ENCODE peak calls at places on chromosomes 4 and X, in ten cellular contexts. Z, G, A, K, D, X, V, M, P and H are unnamed samples.

GRCh38 chr4:75990129-75990528 is 616 bp downstream of the SDAD1 start:
- DNase-seq in K (no peak), D (peak), M (no peak), A (no peak), V (no peak), X (no peak), Z (no peak), G (no peak), P (no peak), H (peak)

GRCh38 chr4:48944659-48945290 is 38.2 kb upstream of the OCIAD2 start:
- DNase-seq in Z (no peak), K (no peak), D (no peak), G (no peak), X (no peak), M (no peak), V (no peak), A (no peak), P (no peak), H (no peak)

GRCh38 chr4:98657531-98658286 is 702 bp downstream of the TSPAN5 start:
- DNase-seq in P (peak), X (no peak), D (peak), M (no peak), G (peak), Z (no peak), A (no peak), V (peak), K (peak), H (peak)

GRCh38 chr4:141346144-141346543 is 125.4 kb downstream of the ZNF330 start:
- DNase-seq in D (peak), P (peak), K (no peak), X (no peak), M (no peak), V (peak), A (no peak), G (no peak), Z (no peak), H (peak)

GRCh38 chrX:24956828-24957227 is 58.9 kb downstream of the ARX start:
- DNase-seq in P (peak), M (no peak), D (peak), A (no peak), K (no peak), X (no peak), Z (no peak), V (no peak), G (no peak), H (peak)

GRCh38 chr4:148634476-148634875 is 192.3 kb upstream of the NR3C2 start:
- DNase-seq in V (no peak), A (no peak), D (peak), K (no peak), X (no peak), Z (no peak), G (no peak), P (no peak), M (no peak), H (no peak)

GRCh38 chr4:107423677-107424405 is 296.2 kb downstream of the PAPSS1 start:
- DNase-seq in K (no peak), M (no peak), D (no peak), V (no peak), A (no peak), G (no peak), Z (no peak), X (no peak), P (no peak), H (peak)

GRCh38 chr4:65880594-65880993 is 210.3 kb upstream of the EPHA5 start:
- DNase-seq in X (no peak), M (no peak), A (no peak), P (no peak), D (peak), Z (no peak), G (no peak), K (no peak), V (no peak), H (peak)

DNA sequence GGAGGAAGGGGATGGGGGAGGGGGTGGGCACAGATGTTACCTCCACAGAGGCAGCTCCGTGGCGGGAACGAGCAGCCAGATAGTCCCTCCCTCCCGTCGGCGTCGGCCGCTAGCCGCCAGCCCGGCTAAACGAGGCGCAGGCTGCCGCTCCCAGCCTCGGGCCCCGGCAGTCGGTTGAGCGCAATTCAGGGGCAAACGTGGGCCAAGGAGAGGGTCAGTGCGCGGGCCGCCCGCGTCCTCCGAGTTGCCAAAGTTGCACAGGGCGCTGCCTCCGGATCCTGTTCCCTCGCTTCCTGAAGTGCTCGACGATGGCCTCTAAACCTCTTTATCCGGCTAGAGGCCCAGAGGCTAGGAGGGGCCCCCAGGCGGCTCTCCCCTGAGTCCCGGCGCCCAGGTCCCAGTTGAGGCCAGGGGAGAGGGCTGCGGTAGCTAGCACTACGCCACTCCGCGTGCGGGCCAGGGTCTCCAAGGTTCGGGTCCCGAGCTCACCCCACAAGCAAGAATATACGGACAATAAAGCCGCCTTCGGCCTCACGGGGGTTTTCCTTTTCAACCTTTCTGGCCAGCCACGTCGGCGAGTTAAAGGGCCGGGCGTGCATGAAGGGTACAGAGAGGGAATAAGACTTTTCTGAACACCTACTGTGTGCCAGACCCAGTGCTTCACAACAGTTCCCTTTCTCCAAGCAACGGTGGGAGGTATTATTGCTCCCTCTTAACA is 138.7 kb upstream of the ZIC3 start:
- DNase-seq in P (no peak), V (no peak), X (no peak), Z (no peak), G (no peak), M (no peak), K (no peak), A (no peak), D (no peak), H (no peak)
- H3K4me3 ChIP-seq in P (peak), V (peak), X (no peak), Z (peak), G (peak), M (peak), K (peak), A (no peak), D (peak), H (peak)

GRCh38 chr4:94533405-94534223 is 81.9 kb downstream of the PDLIM5 start:
- DNase-seq in K (no peak), D (no peak), M (no peak), A (no peak), Z (no peak), X (no peak), G (no peak), V (no peak), P (no peak), H (no peak)
- H3K4me3 ChIP-seq in K (no peak), D (no peak), M (no peak), A (no peak), Z (no peak), X (no peak), G (no peak), V (no peak), P (no peak), H (no peak)

DNA sequence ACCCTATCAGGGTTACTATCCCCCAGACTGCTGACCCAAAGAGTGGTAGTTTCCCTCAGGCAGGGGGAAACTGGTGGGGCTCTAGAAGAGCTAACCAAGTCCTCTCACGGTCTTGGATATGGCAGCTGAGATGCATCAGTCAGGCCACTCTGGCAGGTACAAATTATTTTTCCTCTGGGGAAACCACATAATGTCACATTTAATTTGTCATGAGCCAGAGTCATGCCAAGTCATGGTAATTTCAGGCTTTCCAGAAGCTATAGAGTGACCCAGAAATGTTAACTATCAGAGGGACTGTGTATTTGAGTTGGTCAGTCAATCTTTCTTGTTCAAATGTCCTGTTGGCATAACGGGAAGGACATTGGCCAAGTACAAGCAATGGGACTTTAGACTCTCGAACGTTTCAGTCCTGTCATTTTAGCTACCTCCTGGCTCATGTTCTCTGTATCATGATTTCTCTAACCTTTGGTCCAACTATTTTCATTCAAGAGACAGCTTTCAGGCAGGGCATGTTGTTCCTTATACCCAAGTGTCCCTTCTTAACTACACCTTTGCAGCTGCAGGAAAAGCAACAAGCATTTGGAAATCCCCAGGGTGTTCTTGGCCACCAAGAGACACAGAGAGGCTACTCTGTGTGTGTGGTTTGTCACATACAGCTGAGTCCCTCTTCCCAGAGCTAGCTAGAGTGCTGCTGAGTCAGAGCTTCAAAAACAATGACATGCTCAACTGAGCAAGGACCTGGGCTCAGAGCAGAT is 142.5 kb downstream of the EGF start:
- DNase-seq in D (peak), X (no peak), Z (no peak), K (no peak), A (no peak), M (no peak), V (no peak), G (no peak), P (no peak), H (peak)
- H3K4me3 ChIP-seq in D (no peak), X (no peak), Z (no peak), K (no peak), A (no peak), M (no peak), V (no peak), G (no peak), P (no peak), H (no peak)

GRCh38 chr4:118889313-118889694 is 650 bp downstream of the SYNPO2 start:
- DNase-seq in D (no peak), G (no peak), P (no peak), K (no peak), A (no peak), M (no peak), X (no peak), Z (no peak), V (no peak), H (no peak)
- H3K4me3 ChIP-seq in D (peak), G (peak), P (peak), K (peak), A (no peak), M (peak), X (peak), Z (peak), V (peak), H (peak)

GRCh38 chrX:54045563-54046228 is 1.4 kb upstream of the PHF8 start:
- DNase-seq in Z (no peak), X (no peak), K (no peak), D (no peak), M (no peak), P (no peak), G (no peak), V (no peak), A (no peak), H (no peak)
- H3K4me3 ChIP-seq in Z (no peak), X (no peak), K (no peak), D (no peak), M (no peak), P (no peak), G (no peak), V (no peak), A (no peak), H (no peak)

GRCh38 chrX:34343001-34343400 is 210.9 kb upstream of the FAM47A start:
- DNase-seq in V (no peak), D (no peak), A (no peak), K (no peak), G (no peak), P (no peak), Z (no peak), M (no peak), X (no peak), H (no peak)
- H3K4me3 ChIP-seq in V (no peak), D (no peak), A (no peak), K (no peak), G (no peak), P (no peak), Z (no peak), M (no peak), X (no peak), H (no peak)

GRCh38 chr4:95547708-95548471 is 883 bp downstream of the UNC5C start:
- DNase-seq in V (no peak), X (no peak), M (peak), P (peak), Z (no peak), G (peak), D (peak), K (peak), A (no peak), H (peak)
- H3K4me3 ChIP-seq in V (peak), X (no peak), M (peak), P (peak), Z (peak), G (peak), D (peak), K (peak), A (peak), H (peak)

GRCh38 chrX:15739886-15740285 is 1.8 kb downstream of the CA5B start:
- DNase-seq in A (no peak), G (no peak), D (no peak), Z (no peak), P (no peak), X (no peak), M (no peak), V (no peak), K (no peak), H (peak)
- H3K4me3 ChIP-seq in A (no peak), G (no peak), D (no peak), Z (no peak), P (no peak), X (no peak), M (no peak), V (no peak), K (no peak), H (no peak)

GRCh38 chrX:150565551-150565950 is 2.9 kb upstream of the MTM1 start:
- DNase-seq in P (no peak), X (no peak), M (no peak), V (no peak), A (no peak), D (no peak), K (no peak), Z (no peak), G (no peak), H (no peak)

GRCh38 chrX:150568320-150569154 is at the start of gene MTM1:
- DNase-seq in Z (peak), D (peak), A (peak), P (peak), V (peak), K (peak), G (peak), X (peak), M (peak), H (peak)

GRCh38 chrX:150566734-150567182 is 1.7 kb upstream of the MTM1 start:
- DNase-seq in P (no peak), A (no peak), Z (no peak), K (no peak), D (no peak), M (no peak), G (no peak), V (no peak), X (no peak), H (no peak)

GRCh38 chrX:150569155-150569477 is 695 bp downstream of the MTM1 start:
- DNase-seq in V (peak), X (no peak), D (peak), A (no peak), P (peak), Z (peak), K (no peak), M (no peak), G (peak), H (peak)

GRCh38 chrX:150567645-150568319 is 639 bp upstream of the MTM1 start:
- DNase-seq in P (no peak), A (no peak), X (no peak), V (no peak), M (no peak), K (no peak), G (no peak), Z (no peak), D (no peak), H (no peak)
- H3K4me3 ChIP-seq in P (peak), A (no peak), X (no peak), V (no peak), M (peak), K (peak), G (peak), Z (peak), D (peak), H (peak)